ENCODE peak calls at places on chromosomes 1 and 21, in ten cellular contexts. L is body of pancreas, B is ovary, R is upper lobe of left lung, Q is breast epithelium, M is A549, G is H1, A is heart left ventricle, S is uterus, W is transverse colon. E is an unnamed sample.

GRCh38 chr1:23100074-23100748 is 68.4 kb downstream of the LUZP1 start:
- DNase-seq in L (no peak), B (no peak), R (peak; percentile 31), Q (peak; percentile 70), M (peak; percentile 32), G (no peak), A (no peak), S (no peak), W (no peak), E (peak; percentile 43)

GRCh38 chr1:11610629-11611180 is 43.5 kb downstream of the FBXO2 start:
- DNase-seq in L (no peak), B (no peak), R (no peak), Q (no peak), M (no peak), G (no peak), A (no peak), S (no peak), W (no peak), E (no peak)

GRCh38 chr1:1332031-1332755 is 1.1 kb downstream of the TAS1R3 start:
- DNase-seq in L (no peak), B (no peak), R (no peak), Q (no peak), M (no peak), G (no peak), A (no peak), S (no peak), W (no peak), E (no peak)

GRCh38 chr1:53862507-53862906 is 24.4 kb upstream of the NDC1 start:
- DNase-seq in L (no peak), B (no peak), R (no peak), Q (no peak), M (no peak), G (no peak), A (no peak), S (no peak), W (no peak), E (no peak)

GRCh38 chr1:2055911-2056575 is 5.8 kb downstream of the PRKCZ start:
- DNase-seq in L (no peak), B (no peak), R (no peak), Q (no peak), M (no peak), G (no peak), A (no peak), S (no peak), W (no peak), E (no peak)

GRCh38 chr1:6601865-6602668 is 602 bp downstream of the KLHL21 start:
- DNase-seq in L (peak; percentile 67), B (peak; percentile 54), R (peak; percentile 43), Q (no peak), M (no peak), G (no peak), A (peak; percentile 52), S (peak; percentile 57), W (peak; percentile 42), E (no peak)

GRCh38 chr21:41091561-41091960 is 76.4 kb upstream of the BACE2 start:
- DNase-seq in L (no peak), B (no peak), R (no peak), Q (no peak), M (no peak), G (no peak), A (no peak), S (no peak), W (no peak), E (no peak)

GRCh38 chr1:234931404-234931973 is 197.1 kb downstream of the TOMM20 start:
- DNase-seq in L (no peak), B (no peak), R (no peak), Q (no peak), M (no peak), G (no peak), A (no peak), S (no peak), W (no peak), E (no peak)

GRCh38 chr1:225460021-225460736 is 32.3 kb upstream of the LBR start:
- DNase-seq in L (no peak), B (no peak), R (no peak), Q (no peak), M (no peak), G (no peak), A (no peak), S (no peak), W (peak; percentile 6), E (no peak)

GRCh38 chr1:225460737-225461532 is 33.1 kb upstream of the LBR start:
- DNase-seq in L (no peak), B (no peak), R (no peak), Q (no peak), M (no peak), G (no peak), A (no peak), S (no peak), W (no peak), E (no peak)

GRCh38 chr1:225454733-225455132 is 26.9 kb upstream of the LBR start:
- DNase-seq in L (no peak), B (no peak), R (peak; percentile 77), Q (no peak), M (peak; percentile 89), G (no peak), A (no peak), S (no peak), W (peak; percentile 14), E (no peak)

GRCh38 chr1:225461533-225462428 is 33.9 kb upstream of the LBR start:
- DNase-seq in L (no peak), B (peak; percentile 54), R (no peak), Q (no peak), M (no peak), G (no peak), A (no peak), S (no peak), W (no peak), E (peak; percentile 59)

DNA sequence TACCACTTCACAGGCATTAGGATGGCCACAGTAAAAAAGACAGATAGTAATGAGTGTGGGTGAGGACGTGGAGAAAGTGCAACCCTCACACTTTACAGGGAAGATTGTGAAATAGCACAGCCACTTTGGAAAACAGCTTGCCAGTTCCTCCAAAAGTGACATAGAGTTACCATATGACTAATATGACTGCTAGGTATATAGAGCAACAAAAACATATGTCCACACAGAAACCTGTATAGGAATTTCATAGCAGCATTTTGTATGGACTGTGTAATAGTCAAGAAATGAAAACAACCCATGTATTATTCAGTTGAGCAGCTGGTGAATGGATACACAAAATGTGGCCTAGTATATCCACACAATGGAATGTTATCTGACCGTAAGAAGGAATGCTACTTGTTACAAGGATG is 30.4 kb upstream of the LBR start:
- DNase-seq in L (no peak), B (no peak), R (no peak), Q (no peak), M (no peak), G (no peak), A (no peak), S (no peak), W (no peak), E (no peak)
- H3K4me3 ChIP-seq in L (no peak overlapping the region), B (no peak overlapping the region), R (no peak overlapping the region), Q (no peak overlapping the region), M (no peak overlapping the region), G (no peak overlapping the region), A (no peak overlapping the region), S (no peak overlapping the region), W (no peak overlapping the region), E (no peak overlapping the region)

GRCh38 chr1:207813946-207814345 is 62.1 kb downstream of the CD46 start:
- DNase-seq in L (no peak), B (no peak), R (no peak), Q (no peak), M (no peak), G (no peak), A (no peak), S (no peak), W (no peak), E (peak; percentile 52)

GRCh38 chr1:207815913-207816312 is 64.1 kb downstream of the CD46 start:
- DNase-seq in L (no peak), B (no peak), R (no peak), Q (no peak), M (no peak), G (no peak), A (no peak), S (no peak), W (no peak), E (peak; percentile 12)

GRCh38 chr1:207817166-207817565 is 65.3 kb downstream of the CD46 start:
- DNase-seq in L (no peak), B (no peak), R (no peak), Q (no peak), M (no peak), G (no peak), A (peak; percentile 16), S (no peak), W (no peak), E (peak; percentile 27)

GRCh38 chr1:207814469-207814868 is 62.6 kb downstream of the CD46 start:
- DNase-seq in L (no peak), B (no peak), R (no peak), Q (no peak), M (no peak), G (no peak), A (no peak), S (no peak), W (no peak), E (peak; percentile 1)

GRCh38 chr1:207815466-207815865 is 63.6 kb downstream of the CD46 start:
- DNase-seq in L (no peak), B (no peak), R (no peak), Q (no peak), M (no peak), G (no peak), A (peak; percentile 21), S (no peak), W (no peak), E (peak; percentile 14)
- H3K4me1 ChIP-seq in L (peaks cover 90% of the 10 kb centered on the region), B (peaks cover 48% of the 10 kb centered on the region), R (peaks cover 97% of the 10 kb centered on the region), Q (peaks cover 50% of the 10 kb centered on the region), M (peaks cover 22% of the 10 kb centered on the region), G (no peaks in the 10 kb centered on the region), A (peaks cover 97% of the 10 kb centered on the region), S (peaks cover 41% of the 10 kb centered on the region), W (peaks cover 86% of the 10 kb centered on the region), E (peaks cover 88% of the 10 kb centered on the region)

DNA sequence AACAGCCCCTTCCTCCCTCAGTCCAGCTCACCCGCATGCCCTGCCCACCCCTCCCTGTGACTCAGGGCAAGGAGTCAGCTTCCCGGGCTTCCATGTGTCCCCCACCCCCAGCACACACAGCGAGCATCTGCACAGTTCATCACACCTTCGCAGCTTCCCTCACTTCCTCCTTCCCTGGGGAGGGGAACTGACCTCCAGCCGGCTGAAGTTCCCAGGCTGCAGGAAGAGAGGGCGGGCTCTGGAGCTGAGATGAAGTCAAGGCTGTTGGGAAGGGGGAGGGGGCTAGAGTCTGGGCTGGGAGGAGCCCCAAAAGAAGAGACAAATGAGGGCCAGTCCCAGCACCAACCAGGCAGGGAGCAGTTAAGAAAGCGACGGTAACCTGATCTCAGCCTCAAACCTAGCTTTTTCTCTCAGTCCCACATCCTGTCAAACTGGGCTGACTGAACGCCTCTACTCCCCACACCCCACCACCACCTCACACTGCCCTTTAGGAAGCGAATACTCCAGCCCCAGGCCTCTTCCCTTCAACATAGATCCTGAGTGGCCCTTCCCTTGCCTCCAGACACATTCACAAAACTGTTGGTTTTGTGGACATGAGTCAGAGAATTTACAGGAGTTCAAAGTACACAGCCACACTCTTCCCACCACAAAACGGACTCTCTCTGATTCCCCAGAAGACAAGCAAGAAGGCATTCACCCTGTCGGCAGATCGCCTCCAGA is 1.9 kb downstream of the RHOC start:
- DNase-seq in L (peak; percentile 86), B (peak; percentile 93), R (peak; percentile 94), Q (peak; percentile 93), M (peak; percentile 84), G (peak; percentile 90), A (peak; percentile 94), S (peak; percentile 90), W (peak; percentile 86), E (peak; percentile 81)
- TF ChIP-seq POLR2A in L (peak; percentile 73), B (peak; percentile 71), R (peak; percentile 76), Q (no peak), M (peak; percentile 44), G (no peak), A (peak; percentile 87), S (peak; percentile 95), W (peak; percentile 84), E (peak; percentile 83)

DNA sequence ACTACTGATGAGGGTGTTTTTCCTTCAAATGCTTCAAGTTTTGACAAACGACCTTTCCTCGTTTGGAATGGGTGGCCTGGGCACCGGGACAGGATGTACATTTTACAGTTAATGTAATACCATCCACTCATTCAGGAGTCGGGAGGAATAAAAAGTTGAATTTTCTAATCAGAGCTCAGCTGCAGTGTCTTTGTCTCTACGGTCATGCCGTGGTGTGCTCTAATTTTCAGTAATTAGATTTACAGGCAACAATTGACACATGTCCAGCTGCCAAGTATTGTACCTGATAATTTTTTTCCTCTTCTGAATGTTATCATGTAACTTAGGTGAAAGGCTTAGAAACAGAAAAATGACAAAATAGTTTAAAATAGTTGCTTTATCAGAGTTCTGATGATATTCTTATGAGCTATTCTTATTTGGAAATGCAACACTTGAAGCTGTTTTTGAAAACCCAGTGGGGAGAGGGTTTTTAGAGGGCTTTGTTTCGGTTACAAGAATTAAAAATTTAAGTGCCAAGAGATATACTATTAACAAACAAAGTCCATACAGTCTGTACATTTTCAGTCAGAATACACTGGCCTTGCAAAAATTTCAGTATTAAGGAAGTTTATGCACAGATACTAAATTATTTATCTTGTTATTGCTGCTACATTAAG is 1.0 kb downstream of the CDKN2C start:
- DNase-seq in L (no peak), B (no peak), R (no peak), Q (no peak), M (no peak), G (no peak), A (no peak), S (no peak), W (no peak), E (no peak)
- H3K4me3 ChIP-seq in L (peak overlapping the region; percentile 85), B (peak overlapping the region; percentile 77), R (peak overlapping the region; percentile 76), Q (peak overlapping the region; percentile 88), M (peak overlapping the region; percentile 90), G (no peak overlapping the region), A (peak overlapping the region; percentile 87), S (peak overlapping the region; percentile 80), W (peak overlapping the region; percentile 92), E (peak overlapping the region; percentile 81)